ENCODE peak calls at places on chromosomes 12 and 14, in nine cellular contexts. H is PC-3, Y is OCI-LY7, D is HCT116, S is MM.1S, B is neural progenitor cell, W is GM23338, G is GM23248, A is SK-N-SH. J is an unnamed sample.
A peak's percentile ranks its signal among the peaks of the same experiment; 100 is the strongest.

GRCh38 chr12:65834146-65834935 is 10.1 kb downstream of the HMGA2 start:
- DNase-seq in H (peak; percentile 15), Y (no peak), D (no peak), S (no peak), B (no peak), W (no peak), G (no peak), A (no peak), J (no peak)

GRCh38 chr14:81329640-81330385 is 70.3 kb downstream of the STON2 start:
- DNase-seq in H (peak; percentile 29), Y (no peak), D (no peak), S (no peak), B (no peak), W (no peak), G (no peak), A (no peak), J (no peak)

GRCh38 chr12:107467716-107468115 is 217.9 kb upstream of the PWP1 start:
- DNase-seq in H (no peak), Y (no peak), D (no peak), S (no peak), B (peak; percentile 58), W (peak; percentile 43), G (no peak), A (no peak), J (no peak)

GRCh38 chr12:12357697-12358476 is 1.0 kb downstream of the BORCS5 start:
- DNase-seq in H (peak; percentile 21), Y (peak; percentile 46), D (no peak), S (peak; percentile 50), B (no peak), W (no peak), G (peak; percentile 79), A (no peak), J (no peak)

GRCh38 chr12:109182041-109182839 is 65.9 kb downstream of the ACACB start:
- DNase-seq in H (peak; percentile 34), Y (no peak), D (no peak), S (no peak), B (no peak), W (no peak), G (peak; percentile 51), A (no peak), J (no peak)

GRCh38 chr14:81589381-81590065 is 55.9 kb upstream of the SEL1L start:
- DNase-seq in H (no peak), Y (peak; percentile 22), D (no peak), S (no peak), B (no peak), W (no peak), G (peak; percentile 2), A (no peak), J (no peak)

GRCh38 chr14:61406670-61407069 is 85.3 kb downstream of the PRKCH start:
- DNase-seq in H (no peak), Y (no peak), D (no peak), S (no peak), B (no peak), W (no peak), G (no peak), A (no peak), J (no peak)

GRCh38 chr12:79624378-79624777 is 66.4 kb downstream of the PAWR start:
- DNase-seq in H (no peak), Y (no peak), D (no peak), S (no peak), B (no peak), W (peak; percentile 24), G (no peak), A (no peak), J (no peak)

GRCh38 chr12:32841061-32841460 is 55.5 kb downstream of the PKP2 start:
- DNase-seq in H (no peak), Y (no peak), D (no peak), S (no peak), B (no peak), W (no peak), G (no peak), A (no peak), J (no peak)

GRCh38 chr12:87603727-87604126 is 425.5 kb downstream of the C12orf50 start:
- DNase-seq in H (no peak), Y (no peak), D (no peak), S (no peak), B (no peak), W (no peak), G (no peak), A (no peak), J (no peak)

GRCh38 chr14:91714805-91715204 is 17.1 kb downstream of the CATSPERB start:
- DNase-seq in H (no peak), Y (no peak), D (no peak), S (no peak), B (peak; percentile 7), W (peak; percentile 59), G (no peak), A (no peak), J (no peak)
- TF ChIP-seq EZH2phosphoT487 in H (no peak), Y (no peak), D (no peak), S (no peak), B (no peak), W (no peak), G (no peak), A (no peak), J (no peak)

DNA sequence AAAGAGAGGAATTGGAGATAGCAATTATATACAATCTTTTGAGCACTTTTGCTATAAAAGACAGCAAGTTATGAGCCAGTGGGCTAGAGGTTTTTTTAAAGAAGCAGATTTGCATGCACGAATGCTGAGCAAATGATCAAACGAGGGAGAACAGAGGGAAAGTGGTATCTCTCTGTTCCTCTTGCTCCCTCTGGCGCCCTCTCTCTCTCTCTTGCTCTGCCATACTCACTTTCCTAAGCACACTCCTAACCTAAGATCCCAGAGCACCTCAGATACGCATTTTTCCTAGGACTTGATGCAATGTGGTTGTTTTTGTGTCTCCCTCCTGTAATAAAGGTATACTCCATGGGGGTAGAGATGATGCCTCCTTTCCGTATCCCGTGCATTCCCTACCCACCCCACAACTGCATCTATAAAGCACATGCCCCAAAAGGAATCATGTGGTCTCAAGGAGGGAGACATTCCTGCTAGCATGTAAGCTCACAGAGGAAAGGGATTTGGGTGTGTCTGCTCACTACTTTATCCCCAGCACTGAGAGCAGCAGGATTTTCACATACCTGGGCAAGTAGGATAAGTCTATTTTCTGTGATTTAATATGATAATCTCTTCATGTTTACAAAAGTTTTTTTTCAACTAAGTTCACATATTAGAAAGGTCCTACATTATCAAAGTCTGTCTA is 270.2 kb downstream of the SSPN start:
- DNase-seq in H (peak; percentile 52), Y (no peak), D (no peak), S (no peak), B (peak; percentile 10), W (peak; percentile 57), G (no peak), A (no peak), J (no peak)
- H2AFZ ChIP-seq in H (no peak overlapping the region), Y (no peak overlapping the region), D (no peak overlapping the region), S (no peak overlapping the region), B (no peak overlapping the region), W (no peak overlapping the region), G (no peak overlapping the region), A (no peak overlapping the region), J (no peak overlapping the region)

DNA sequence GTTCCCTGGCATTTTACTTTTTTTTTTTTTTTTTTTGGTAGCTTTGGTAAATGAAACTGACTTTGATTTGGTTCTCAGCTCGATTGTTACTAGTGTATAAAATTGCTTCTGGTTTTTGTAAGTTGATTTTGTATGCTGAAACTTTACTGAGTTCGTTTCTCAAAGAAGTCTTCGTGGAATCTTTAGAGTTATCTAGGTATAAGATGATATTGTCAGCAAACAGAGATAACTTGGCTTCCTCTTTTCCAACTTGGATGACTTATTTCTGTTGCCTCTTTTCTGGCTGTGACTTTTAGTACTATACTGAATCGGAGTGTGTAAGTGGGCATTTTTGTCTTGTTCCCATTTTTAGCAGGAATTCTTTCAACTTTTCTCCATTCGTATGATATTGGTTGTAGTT is 28.1 kb downstream of the USP15 start:
- DNase-seq in H (no peak), Y (no peak), D (no peak), S (no peak), B (no peak), W (no peak), G (no peak), A (no peak), J (no peak)
- H4K20me1 ChIP-seq in H (peaks cover 35% of the 10 kb centered on the region), Y (peaks cover 19% of the 10 kb centered on the region), D (peaks cover 27% of the 10 kb centered on the region), S (peaks cover 58% of the 10 kb centered on the region), B (no peaks in the 10 kb centered on the region), W (no peaks in the 10 kb centered on the region), G (peaks cover 10% of the 10 kb centered on the region), A (peaks cover 43% of the 10 kb centered on the region), J (peaks cover 39% of the 10 kb centered on the region)

DNA sequence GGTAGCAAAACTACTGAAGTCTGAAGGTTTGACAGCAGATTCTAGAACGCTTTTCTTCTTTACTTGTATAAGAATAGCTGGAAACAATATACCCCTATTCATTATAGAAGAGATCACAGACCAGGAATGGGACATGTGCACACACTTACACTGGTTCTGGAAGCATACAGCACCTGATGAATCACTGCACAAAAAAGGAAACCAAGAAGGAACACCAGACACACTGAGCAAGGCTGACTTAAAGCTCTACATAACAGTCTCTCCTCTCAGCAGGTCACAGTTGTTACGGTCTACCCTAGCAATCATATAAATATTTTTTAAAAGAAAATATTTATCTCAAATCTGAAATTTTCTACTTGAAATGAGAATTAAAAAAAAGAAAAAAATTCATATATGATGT is 13.5 kb downstream of the ATP2B1 start:
- DNase-seq in H (no peak), Y (no peak), D (no peak), S (no peak), B (no peak), W (no peak), G (peak; percentile 78), A (no peak), J (no peak)
- TF ChIP-seq EZH2phosphoT487 in H (no peak), Y (no peak), D (no peak), S (no peak), B (no peak), W (no peak), G (no peak), A (no peak), J (no peak)

GRCh38 chr14:34646570-34647255 is 16.8 kb upstream of the SNX6 start:
- DNase-seq in H (no peak), Y (no peak), D (no peak), S (no peak), B (no peak), W (no peak), G (no peak), A (no peak), J (no peak)
- H2AFZ ChIP-seq in H (no peak overlapping the region), Y (no peak overlapping the region), D (no peak overlapping the region), S (no peak overlapping the region), B (no peak overlapping the region), W (peak overlapping the region; percentile 93), G (no peak overlapping the region), A (no peak overlapping the region), J (no peak overlapping the region)

GRCh38 chr14:101852785-101853184 is 91.3 kb downstream of the PPP2R5C start:
- DNase-seq in H (no peak), Y (no peak), D (no peak), S (no peak), B (no peak), W (no peak), G (no peak), A (no peak), J (no peak)

GRCh38 chr14:101851716-101852395 is 90.3 kb downstream of the PPP2R5C start:
- DNase-seq in H (no peak), Y (no peak), D (no peak), S (no peak), B (no peak), W (no peak), G (no peak), A (no peak), J (no peak)

GRCh38 chr14:101849125-101849524 is 87.6 kb downstream of the PPP2R5C start:
- DNase-seq in H (no peak), Y (no peak), D (no peak), S (no peak), B (no peak), W (no peak), G (no peak), A (no peak), J (no peak)

GRCh38 chr14:101851183-101851582 is 89.7 kb downstream of the PPP2R5C start:
- DNase-seq in H (no peak), Y (no peak), D (no peak), S (no peak), B (no peak), W (no peak), G (no peak), A (no peak), J (no peak)

GRCh38 chr14:101849640-101850039 is 88.1 kb downstream of the PPP2R5C start:
- DNase-seq in H (no peak), Y (peak; percentile 49), D (no peak), S (no peak), B (no peak), W (no peak), G (no peak), A (no peak), J (no peak)
- H4K20me1 ChIP-seq in H (peaks cover 4% of the 10 kb centered on the region), Y (peaks cover 55% of the 10 kb centered on the region), D (no peaks in the 10 kb centered on the region), S (no peaks in the 10 kb centered on the region), B (peaks cover 89% of the 10 kb centered on the region), W (peaks cover 46% of the 10 kb centered on the region), G (peaks cover 12% of the 10 kb centered on the region), A (peaks cover 74% of the 10 kb centered on the region), J (peaks cover 54% of the 10 kb centered on the region)

J was measured in hepatocyte.